ENCODE peak calls at places on chromosome 2, in seven cellular contexts. One of them, this sample, is unnamed. For H3K4me1, the result is how much of the 10 kb centered on the place peaks cover.

GRCh38 chr2:130824492-130825061 is 12.1 kb upstream of the ARHGEF4 start:
- DNase-seq in upper lobe of left lung: no peak
- DNase-seq in spleen: no peak
- DNase-seq in breast epithelium: no peak
- DNase-seq in adrenal gland: no peak
- DNase-seq in heart left ventricle: no peak
- DNase-seq in HepG2: no peak
- DNase-seq in this sample: no peak

GRCh38 chr2:116510117-116510671 is 1304.3 kb upstream of the DDX18 start:
- DNase-seq in upper lobe of left lung: no peak
- DNase-seq in spleen: no peak
- DNase-seq in breast epithelium: no peak
- DNase-seq in adrenal gland: no peak
- DNase-seq in heart left ventricle: no peak
- DNase-seq in HepG2: peak
- DNase-seq in this sample: no peak

GRCh38 chr2:235492850-235493344 is 946 bp upstream of the AGAP1 start:
- DNase-seq in upper lobe of left lung: no peak
- DNase-seq in spleen: no peak
- DNase-seq in breast epithelium: no peak
- DNase-seq in adrenal gland: peak
- DNase-seq in heart left ventricle: no peak
- DNase-seq in HepG2: no peak
- DNase-seq in this sample: no peak

GRCh38 chr2:9105601-9106337 is 100.8 kb upstream of the ASAP2 start:
- DNase-seq in upper lobe of left lung: no peak
- DNase-seq in spleen: no peak
- DNase-seq in breast epithelium: no peak
- DNase-seq in adrenal gland: no peak
- DNase-seq in heart left ventricle: no peak
- DNase-seq in HepG2: no peak
- DNase-seq in this sample: no peak

GRCh38 chr2:105858868-105859693 is 114.4 kb downstream of the NCK2 start:
- DNase-seq in upper lobe of left lung: no peak
- DNase-seq in spleen: no peak
- DNase-seq in breast epithelium: no peak
- DNase-seq in adrenal gland: no peak
- DNase-seq in heart left ventricle: no peak
- DNase-seq in HepG2: no peak
- DNase-seq in this sample: no peak

GRCh38 chr2:26807788-26808460 is 22.1 kb downstream of the CENPA start:
- DNase-seq in upper lobe of left lung: no peak
- DNase-seq in spleen: no peak
- DNase-seq in breast epithelium: no peak
- DNase-seq in adrenal gland: no peak
- DNase-seq in heart left ventricle: no peak
- DNase-seq in HepG2: no peak
- DNase-seq in this sample: no peak

GRCh38 chr2:240900141-240900860 is 4.3 kb upstream of the MAB21L4 start:
- DNase-seq in upper lobe of left lung: no peak
- DNase-seq in spleen: peak
- DNase-seq in breast epithelium: no peak
- DNase-seq in adrenal gland: no peak
- DNase-seq in heart left ventricle: no peak
- DNase-seq in HepG2: no peak
- DNase-seq in this sample: no peak

GRCh38 chr2:70691497-70691896 is 76.5 kb downstream of the ADD2 start:
- DNase-seq in upper lobe of left lung: peak
- DNase-seq in spleen: no peak
- DNase-seq in breast epithelium: no peak
- DNase-seq in adrenal gland: no peak
- DNase-seq in heart left ventricle: no peak
- DNase-seq in HepG2: no peak
- DNase-seq in this sample: no peak

GRCh38 chr2:77370505-77370904 is 151.7 kb downstream of the LRRTM4 start:
- DNase-seq in upper lobe of left lung: no peak
- DNase-seq in spleen: no peak
- DNase-seq in breast epithelium: no peak
- DNase-seq in adrenal gland: no peak
- DNase-seq in heart left ventricle: no peak
- DNase-seq in HepG2: no peak
- DNase-seq in this sample: no peak

DNA sequence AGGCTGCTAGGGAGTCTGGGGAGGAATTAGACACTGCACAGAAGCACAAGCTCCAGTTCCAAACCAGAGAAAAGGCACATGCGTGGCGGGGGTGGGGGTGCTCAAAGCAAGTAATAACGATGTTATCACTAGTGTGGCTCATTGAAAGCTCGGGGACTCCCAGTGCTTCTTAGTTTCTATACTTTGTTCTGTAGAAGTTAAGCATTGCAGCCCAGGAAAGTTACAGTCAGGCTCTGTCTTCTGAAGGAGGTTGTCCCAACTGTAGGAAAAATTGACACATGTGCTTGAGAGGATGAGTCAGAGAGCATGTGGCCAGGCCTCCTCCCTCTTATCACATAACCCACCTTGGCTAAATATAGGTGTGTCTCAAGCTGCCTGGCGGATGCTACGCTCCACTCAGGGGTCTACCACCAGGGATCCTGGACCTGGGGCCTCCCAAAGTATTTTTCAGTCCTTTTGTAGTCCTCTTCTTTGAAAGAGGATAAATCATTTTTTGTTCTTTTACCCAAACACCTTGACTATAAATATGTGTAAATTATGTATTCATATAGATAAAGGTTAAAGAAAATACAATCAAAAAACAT is 3.8 kb downstream of the GALNT5 start:
- DNase-seq in upper lobe of left lung: peak
- DNase-seq in spleen: no peak
- DNase-seq in breast epithelium: no peak
- DNase-seq in adrenal gland: peak
- DNase-seq in heart left ventricle: no peak
- DNase-seq in HepG2: no peak
- DNase-seq in this sample: peak
- TF ChIP-seq POLR2A in upper lobe of left lung: no peak
- TF ChIP-seq POLR2A in spleen: no peak
- TF ChIP-seq POLR2A in breast epithelium: no peak
- TF ChIP-seq POLR2A in adrenal gland: no peak
- TF ChIP-seq POLR2A in heart left ventricle: no peak
- TF ChIP-seq POLR2A in HepG2: no peak
- TF ChIP-seq POLR2A in this sample: no peak

DNA sequence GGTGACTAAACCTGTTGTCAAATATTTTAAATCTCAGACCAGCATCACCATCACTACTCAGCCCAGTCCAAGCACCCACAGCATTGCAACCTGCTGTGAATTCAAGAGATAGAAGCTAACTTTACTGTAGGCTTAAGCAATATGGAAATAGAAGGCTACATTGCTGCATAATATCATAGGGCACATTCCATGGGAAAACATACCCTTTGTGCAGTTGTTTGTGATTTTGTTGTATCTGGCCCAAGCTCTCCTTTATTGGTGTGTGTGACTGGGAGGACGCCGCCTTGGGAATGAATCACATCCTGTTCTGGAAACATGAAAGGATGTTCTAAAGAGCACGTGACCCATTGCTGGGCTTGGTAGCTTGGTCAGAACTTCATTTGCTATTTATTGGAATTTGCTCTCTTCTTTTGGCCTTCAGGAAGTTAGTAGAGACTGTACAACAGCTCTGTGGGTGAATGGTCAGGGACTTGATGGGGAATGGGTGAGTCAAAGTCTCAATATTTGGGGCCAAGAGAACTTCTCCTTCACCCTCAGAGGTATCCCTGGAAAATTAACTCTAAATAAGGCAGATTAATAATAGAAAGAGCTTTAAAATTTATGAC is 106.8 kb upstream of the SERPINE2 start:
- DNase-seq in upper lobe of left lung: no peak
- DNase-seq in spleen: no peak
- DNase-seq in breast epithelium: no peak
- DNase-seq in adrenal gland: peak
- DNase-seq in heart left ventricle: peak
- DNase-seq in HepG2: peak
- DNase-seq in this sample: no peak
- H3K4me3 ChIP-seq in upper lobe of left lung: no peak
- H3K4me3 ChIP-seq in spleen: no peak
- H3K4me3 ChIP-seq in breast epithelium: no peak
- H3K4me3 ChIP-seq in adrenal gland: no peak
- H3K4me3 ChIP-seq in heart left ventricle: no peak
- H3K4me3 ChIP-seq in HepG2: peak
- H3K4me3 ChIP-seq in this sample: no peak

GRCh38 chr2:30236591-30237245 is 5.4 kb downstream of the LBH start:
- DNase-seq in upper lobe of left lung: no peak
- DNase-seq in spleen: peak
- DNase-seq in breast epithelium: peak
- DNase-seq in adrenal gland: no peak
- DNase-seq in heart left ventricle: no peak
- DNase-seq in HepG2: no peak
- DNase-seq in this sample: peak
- H3K4me1 ChIP-seq in upper lobe of left lung: under half
- H3K4me1 ChIP-seq in spleen: half or more
- H3K4me1 ChIP-seq in breast epithelium: under half
- H3K4me1 ChIP-seq in adrenal gland: under half
- H3K4me1 ChIP-seq in heart left ventricle: half or more
- H3K4me1 ChIP-seq in HepG2: under half
- H3K4me1 ChIP-seq in this sample: half or more

GRCh38 chr2:53969285-53970094 is 1.3 kb downstream of the PSME4 start:
- DNase-seq in upper lobe of left lung: peak
- DNase-seq in spleen: no peak
- DNase-seq in breast epithelium: no peak
- DNase-seq in adrenal gland: no peak
- DNase-seq in heart left ventricle: no peak
- DNase-seq in HepG2: peak
- DNase-seq in this sample: no peak

GRCh38 chr2:53970095-53970897 is 497 bp downstream of the PSME4 start:
- DNase-seq in upper lobe of left lung: peak
- DNase-seq in spleen: no peak
- DNase-seq in breast epithelium: peak
- DNase-seq in adrenal gland: peak
- DNase-seq in heart left ventricle: peak
- DNase-seq in HepG2: peak
- DNase-seq in this sample: peak

GRCh38 chr2:53964987-53965687 is 5.7 kb downstream of the PSME4 start:
- DNase-seq in upper lobe of left lung: no peak
- DNase-seq in spleen: no peak
- DNase-seq in breast epithelium: no peak
- DNase-seq in adrenal gland: no peak
- DNase-seq in heart left ventricle: no peak
- DNase-seq in HepG2: no peak
- DNase-seq in this sample: no peak

DNA sequence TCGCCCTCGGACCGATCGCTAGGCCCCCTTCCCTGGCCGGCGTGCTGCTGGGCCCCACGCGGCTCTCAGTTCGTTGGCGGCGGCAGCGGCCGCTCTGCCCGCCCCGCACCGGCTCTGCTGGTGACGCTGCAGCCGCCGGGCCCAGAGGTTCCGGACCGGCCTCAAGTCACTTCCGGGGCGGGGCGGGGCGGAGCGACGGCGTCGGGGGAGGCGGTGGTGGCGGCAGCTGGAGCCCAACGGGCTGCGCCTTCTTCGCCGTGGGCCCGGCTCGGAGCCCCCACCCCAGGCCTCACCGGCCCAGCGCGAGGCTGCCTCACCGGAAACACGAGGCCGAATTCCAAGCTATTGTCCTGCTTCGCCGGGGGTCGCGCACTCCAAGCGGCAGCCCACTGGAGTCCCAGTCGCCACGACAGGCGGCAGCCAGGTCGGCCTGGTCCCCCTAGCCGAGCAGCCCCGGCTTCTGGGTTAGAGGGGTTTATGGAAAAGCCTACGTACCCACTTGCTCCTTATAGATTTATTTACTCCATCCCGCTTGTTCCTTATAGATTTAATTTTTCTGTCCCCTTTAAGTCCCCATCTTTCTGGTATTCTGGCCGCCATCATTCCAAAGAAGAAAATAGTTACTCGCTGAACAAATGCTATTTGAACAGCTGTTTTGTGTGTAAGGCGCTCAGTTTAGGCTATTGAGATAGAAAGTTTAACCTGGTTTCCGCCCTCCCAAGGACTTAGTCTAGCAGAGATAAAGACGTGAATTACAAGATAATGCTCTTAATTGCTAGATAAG is at the start of gene PSME4:
- DNase-seq in upper lobe of left lung: peak
- DNase-seq in spleen: peak
- DNase-seq in breast epithelium: peak
- DNase-seq in adrenal gland: peak
- DNase-seq in heart left ventricle: peak
- DNase-seq in HepG2: peak
- DNase-seq in this sample: peak
- TF ChIP-seq POLR2A in upper lobe of left lung: peak
- TF ChIP-seq POLR2A in spleen: peak
- TF ChIP-seq POLR2A in breast epithelium: peak
- TF ChIP-seq POLR2A in adrenal gland: peak
- TF ChIP-seq POLR2A in heart left ventricle: peak
- TF ChIP-seq POLR2A in HepG2: peak
- TF ChIP-seq POLR2A in this sample: peak

DNA sequence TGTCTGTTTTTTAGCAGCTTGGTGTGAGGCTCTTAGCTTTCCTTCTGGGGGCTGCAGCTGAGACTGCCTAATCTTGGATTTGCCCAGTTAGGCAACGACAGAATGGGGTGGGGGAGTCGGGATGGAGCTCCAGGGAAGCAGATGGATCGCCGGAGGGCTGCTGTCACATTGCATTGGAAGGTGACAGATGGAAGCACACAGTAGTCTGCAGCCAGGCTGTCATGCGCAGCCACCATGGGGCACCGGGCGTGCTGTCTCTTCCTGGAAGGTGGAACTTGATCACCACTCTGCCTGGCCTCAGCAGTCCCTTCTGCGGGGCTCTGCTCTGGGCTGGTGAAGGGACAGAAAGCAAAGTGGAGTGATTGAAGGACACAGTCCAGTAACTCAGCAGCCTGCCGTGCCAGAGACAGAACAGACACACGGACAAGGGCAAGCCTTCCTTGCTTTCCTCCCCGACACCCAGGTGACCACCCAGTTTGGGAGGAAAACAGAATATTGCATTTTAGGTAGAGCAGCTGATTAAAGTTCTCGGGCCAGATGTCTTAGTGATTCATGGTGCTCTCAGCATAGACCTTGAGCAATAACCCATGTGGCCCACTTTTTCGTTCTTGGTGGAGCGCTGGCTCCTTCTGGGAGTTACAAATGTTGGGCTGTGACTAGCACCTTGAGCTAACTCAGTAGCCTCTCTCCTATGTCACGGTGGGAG is 40.9 kb downstream of the RNF144A start:
- DNase-seq in upper lobe of left lung: no peak
- DNase-seq in spleen: no peak
- DNase-seq in breast epithelium: no peak
- DNase-seq in adrenal gland: peak
- DNase-seq in heart left ventricle: no peak
- DNase-seq in HepG2: no peak
- DNase-seq in this sample: no peak
- H3K4me3 ChIP-seq in upper lobe of left lung: no peak
- H3K4me3 ChIP-seq in spleen: no peak
- H3K4me3 ChIP-seq in breast epithelium: no peak
- H3K4me3 ChIP-seq in adrenal gland: no peak
- H3K4me3 ChIP-seq in heart left ventricle: no peak
- H3K4me3 ChIP-seq in HepG2: no peak
- H3K4me3 ChIP-seq in this sample: no peak

GRCh38 chr2:74849228-74849892 is 15.4 kb downstream of the HK2 start:
- DNase-seq in upper lobe of left lung: peak
- DNase-seq in spleen: peak
- DNase-seq in breast epithelium: peak
- DNase-seq in adrenal gland: no peak
- DNase-seq in heart left ventricle: peak
- DNase-seq in HepG2: no peak
- DNase-seq in this sample: peak
- H3K4me1 ChIP-seq in upper lobe of left lung: under half
- H3K4me1 ChIP-seq in spleen: under half
- H3K4me1 ChIP-seq in breast epithelium: half or more
- H3K4me1 ChIP-seq in adrenal gland: under half
- H3K4me1 ChIP-seq in heart left ventricle: under half
- H3K4me1 ChIP-seq in HepG2: half or more
- H3K4me1 ChIP-seq in this sample: half or more

This sample was measured in stomach.